ENCODE peak calls at places on chromosomes 12 and 14, in five cellular contexts. S, N, Q, K and R are unnamed samples.

GRCh38 chr12:254912-255311 is 7.7 kb downstream of the SLC6A13 start:
- DNase-seq in K (no peak), N (no peak), Q (no peak), S (no peak), R (no peak)

GRCh38 chr12:132169376-132169775 is 25.1 kb downstream of the NOC4L start:
- DNase-seq in Q (no peak), N (no peak), K (no peak), S (no peak), R (no peak)

GRCh38 chr14:68705741-68706283 is 87.1 kb downstream of the ZFP36L1 start:
- DNase-seq in K (peak), Q (no peak), S (no peak), N (no peak), R (no peak)

GRCh38 chr12:47844264-47845020 is 24.7 kb upstream of the HDAC7 start:
- DNase-seq in Q (peak), K (no peak), S (no peak), N (peak), R (no peak)

GRCh38 chr12:11797317-11797913 is 147.9 kb downstream of the ETV6 start:
- DNase-seq in K (no peak), Q (peak), N (peak), S (no peak), R (peak)

GRCh38 chr12:62934799-62935674 is at the start of gene PPM1H:
- DNase-seq in K (peak), S (peak), N (peak), Q (peak), R (peak)

GRCh38 chr12:108099085-108099484 is 30.0 kb upstream of the WSCD2 start:
- DNase-seq in S (no peak), Q (no peak), K (no peak), N (no peak), R (no peak)

GRCh38 chr14:76084374-76084773 is 67.3 kb upstream of the GPATCH2L start:
- DNase-seq in K (no peak), Q (no peak), N (no peak), S (no peak), R (no peak)

GRCh38 chr14:52328286-52328685 is 14.2 kb downstream of the PTGER2 start:
- DNase-seq in Q (no peak), K (no peak), S (no peak), N (peak), R (peak)

GRCh38 chr12:66388512-66388911 is 86.2 kb downstream of the HELB start:
- DNase-seq in K (no peak), N (no peak), Q (no peak), S (no peak), R (no peak)

GRCh38 chr12:92827836-92828431 is 101.2 kb downstream of the EEA1 start:
- DNase-seq in Q (peak), N (peak), S (no peak), K (peak), R (peak)

GRCh38 chr14:55807059-55807499 is 227.1 kb downstream of the KTN1 start:
- DNase-seq in N (peak), S (peak), Q (peak), K (peak), R (peak)

GRCh38 chr14:54660712-54661111 is 93.8 kb downstream of the SAMD4A start:
- DNase-seq in Q (no peak), N (no peak), K (no peak), S (no peak), R (no peak)

GRCh38 chr12:104708891-104709290 is 249.2 kb downstream of the SLC41A2 start:
- DNase-seq in K (no peak), Q (no peak), S (no peak), N (no peak), R (no peak)

GRCh38 chr14:20332386-20332945 is 613 bp downstream of the CCNB1IP1 start:
- DNase-seq in K (peak), Q (peak), S (no peak), N (peak), R (peak)

GRCh38 chr12:29148958-29149690 is at the start of gene FAR2:
- DNase-seq in S (peak), N (peak), K (peak), Q (peak), R (peak)

GRCh38 chr12:47636908-47637780 is 68.7 kb downstream of the RPAP3 start:
- DNase-seq in S (no peak), Q (no peak), K (no peak), N (no peak), R (peak)

GRCh38 chr12:93571360-93571853 is 1.1 kb upstream of the SOCS2 start:
- DNase-seq in K (peak), Q (peak), S (peak), N (peak), R (peak)

GRCh38 chr12:117850048-117850447 is 118.7 kb downstream of the KSR2 start:
- DNase-seq in N (peak), Q (peak), K (peak), S (no peak), R (peak)

GRCh38 chr14:22598896-22599244 is 770 bp downstream of the ABHD4 start:
- DNase-seq in S (no peak), Q (peak), N (peak), K (peak), R (peak)

GRCh38 chr14:74251546-74252030 is 12.3 kb downstream of the VSX2 start:
- DNase-seq in K (peak), N (peak), S (peak), Q (peak), R (peak)

GRCh38 chr12:31224768-31225448 is 101.0 kb downstream of the SINHCAF start:
- DNase-seq in N (no peak), S (no peak), K (no peak), Q (no peak), R (no peak)

GRCh38 chr14:72701610-72702009 is 192.3 kb downstream of the DPF3 start:
- DNase-seq in N (no peak), Q (no peak), K (no peak), S (peak), R (no peak)

GRCh38 chr12:54373619-54374554 is 9.6 kb upstream of the GPR84 start:
- DNase-seq in K (no peak), N (no peak), S (no peak), Q (no peak), R (no peak)

GRCh38 chr12:51592034-51592705 is 1.1 kb downstream of the SCN8A start:
- DNase-seq in Q (peak), N (peak), K (no peak), S (no peak), R (peak)

GRCh38 chr12:88925370-88925915 is 345.2 kb upstream of the KITLG start:
- DNase-seq in Q (no peak), K (no peak), N (peak), S (no peak), R (no peak)

GRCh38 chr14:74508292-74508731 is 14.7 kb downstream of the ISCA2 start:
- DNase-seq in Q (no peak), S (no peak), N (no peak), K (peak), R (peak)

GRCh38 chr12:79645235-79645630 is 45.5 kb downstream of the PAWR start:
- DNase-seq in N (no peak), K (no peak), S (no peak), Q (no peak), R (no peak)

DNA sequence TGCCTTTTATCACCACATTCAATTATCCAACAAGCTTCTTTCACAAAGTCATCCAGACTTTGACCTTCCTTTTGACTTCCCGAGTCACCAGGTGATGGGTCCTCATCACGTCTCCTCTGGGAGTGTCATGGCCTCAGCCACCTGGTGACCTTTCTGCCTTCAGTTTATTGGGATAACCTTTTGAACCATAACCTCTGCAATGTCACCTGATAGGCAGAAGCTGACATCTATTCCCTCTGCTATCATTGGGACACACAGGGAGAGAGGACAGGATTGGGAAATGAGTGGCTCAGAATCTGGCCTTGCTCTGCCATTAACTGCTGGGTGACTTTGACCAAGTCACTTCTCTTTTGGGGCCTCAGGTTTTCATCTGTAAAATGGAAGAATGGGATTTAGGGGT is 388.7 kb downstream of the NUAK1 start:
- DNase-seq in Q (no peak), S (no peak), K (no peak), N (no peak), R (no peak)
- TF ChIP-seq CTCF in Q (no peak), S (no peak), K (no peak), N (no peak), R (no peak)

GRCh38 chr14:64703393-64704144 is 655 bp upstream of the PLEKHG3 start:
- DNase-seq in N (no peak), Q (peak), K (no peak), S (no peak), R (no peak)

GRCh38 chr14:64704145-64704742 is at the start of gene PLEKHG3:
- DNase-seq in K (peak), N (peak), S (peak), Q (peak), R (peak)

GRCh38 chr14:64700894-64701293 is 3.3 kb upstream of the PLEKHG3 start:
- DNase-seq in Q (no peak), S (no peak), N (no peak), K (no peak), R (no peak)

GRCh38 chr14:64701660-64702059 is 2.6 kb upstream of the PLEKHG3 start:
- DNase-seq in K (no peak), Q (no peak), N (no peak), S (no peak), R (no peak)

GRCh38 chr14:64702493-64703392 is 1.5 kb upstream of the PLEKHG3 start:
- DNase-seq in N (no peak), K (peak), S (no peak), Q (no peak), R (no peak)
- H3K4me3 ChIP-seq in N (no peak), K (peak), S (no peak), Q (no peak), R (no peak)

DNA sequence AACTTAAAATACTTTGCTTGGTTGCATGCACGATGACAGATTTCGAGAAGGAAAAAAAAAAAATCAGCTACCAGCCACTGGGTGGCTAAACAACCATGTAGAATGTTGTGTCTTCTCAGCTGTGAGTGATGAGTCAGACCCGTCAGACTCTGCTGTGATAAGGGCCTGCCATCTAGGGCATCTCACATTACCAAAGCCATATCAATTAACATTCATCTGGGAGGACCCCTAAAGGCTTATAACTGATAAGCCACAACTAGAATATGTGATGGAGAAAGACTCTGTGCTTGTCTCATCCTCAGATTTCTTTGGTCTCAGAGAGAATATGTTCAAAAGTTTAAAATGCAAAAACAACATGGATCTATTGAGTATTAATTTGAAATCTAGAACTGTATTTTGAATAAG is 111.5 kb downstream of the PAX9 start:
- DNase-seq in Q (no peak), S (no peak), N (no peak), K (no peak), R (peak)
- TF ChIP-seq CTCF in Q (no peak), S (no peak), N (no peak), K (no peak), R (no peak)

DNA sequence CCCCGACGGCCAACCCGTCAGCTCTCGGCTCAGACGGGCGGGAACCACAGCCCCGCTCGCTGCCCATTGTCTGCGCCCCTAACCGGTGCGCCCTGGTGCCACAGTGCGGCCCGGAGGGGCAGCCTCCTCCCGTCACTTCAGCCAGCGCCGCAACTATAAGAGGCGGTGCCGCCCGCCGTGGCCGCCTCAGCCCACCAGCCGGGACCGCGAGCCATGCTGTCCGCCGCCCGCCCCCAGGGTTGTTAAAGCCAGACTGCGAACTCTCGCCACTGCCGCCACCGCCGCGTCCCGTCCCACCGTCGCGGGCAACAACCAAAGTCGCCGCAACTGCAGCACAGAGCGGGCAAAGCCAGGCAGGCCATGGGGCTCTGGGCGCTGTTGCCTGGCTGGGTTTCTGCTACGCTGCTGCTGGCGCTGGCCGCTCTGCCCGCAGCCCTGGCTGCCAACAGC is at the start of gene WNT1:
- DNase-seq in N (no peak), K (no peak), Q (no peak), S (no peak), R (no peak)
- H3K4me3 ChIP-seq in N (no peak), K (no peak), Q (peak), S (peak), R (no peak)

DNA sequence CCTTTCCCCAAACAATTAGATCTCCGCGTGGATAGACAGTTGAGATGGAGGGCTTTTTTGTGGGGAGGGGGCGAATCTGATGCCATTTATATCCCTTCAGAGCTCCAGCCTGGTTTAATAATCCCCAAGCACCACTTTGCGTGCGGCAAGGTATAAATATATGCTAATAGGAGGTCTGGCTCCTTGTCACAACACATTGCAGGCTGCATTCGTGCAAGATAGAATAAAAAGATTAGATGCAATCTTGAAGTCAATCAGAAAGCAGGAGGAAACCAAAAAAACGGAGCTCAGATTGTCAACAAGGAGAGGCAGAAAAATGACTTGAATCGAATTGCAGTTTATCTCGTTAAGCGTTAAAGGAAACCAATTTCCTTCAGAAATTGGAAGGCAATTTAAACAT is 248.7 kb downstream of the SPTSSA start:
- DNase-seq in Q (no peak), S (no peak), K (no peak), N (no peak), R (no peak)
- TF ChIP-seq CTCF in Q (no peak), S (no peak), K (no peak), N (no peak), R (no peak)

GRCh38 chr12:75208851-75209781 is 523 bp downstream of the KCNC2 start:
- DNase-seq in Q (peak), K (peak), N (peak), S (no peak), R (peak)
- H3K4me3 ChIP-seq in Q (no peak), K (peak), N (no peak), S (no peak), R (no peak)